ENCODE peak calls at places on chromosomes 16 and 17, in four cellular contexts. G is GM12878, Z is K562, C is HepG2. L is an unnamed sample.

GRCh38 chr17:56289321-56289720 is 136.0 kb downstream of the ANKFN1 start:
- DNase-seq in G (no peak), Z (no peak), C (no peak), L (no peak)

GRCh38 chr17:3474212-3474611 is 1.6 kb upstream of the ASPA start:
- DNase-seq in G (no peak), Z (no peak), C (peak), L (no peak)

GRCh38 chr16:17940584-17940983 is 396.0 kb downstream of the NPIPA8 start:
- DNase-seq in G (no peak), Z (no peak), C (no peak), L (no peak)

GRCh38 chr16:60989592-60989991 is 1046.6 kb downstream of the CDH8 start:
- DNase-seq in G (no peak), Z (no peak), C (no peak), L (no peak)

GRCh38 chr16:57032931-57033330 is 43.6 kb downstream of the NLRC5 start:
- DNase-seq in G (no peak), Z (no peak), C (no peak), L (no peak)

GRCh38 chr16:48611329-48612137 is 1.6 kb upstream of the N4BP1 start:
- DNase-seq in G (peak), Z (peak), C (peak), L (no peak)

GRCh38 chr17:44901323-44901965 is 2.2 kb upstream of the EFTUD2 start:
- DNase-seq in G (no peak), Z (no peak), C (no peak), L (no peak)

GRCh38 chr16:51407921-51408320 is 256.9 kb upstream of the SALL1 start:
- DNase-seq in G (no peak), Z (no peak), C (no peak), L (no peak)

GRCh38 chr16:4706871-4707270 is 13.5 kb downstream of the NUDT16L1 start:
- DNase-seq in G (no peak), Z (no peak), C (no peak), L (no peak)

GRCh38 chr17:13598353-13599167 is 3.2 kb downstream of the HS3ST3A1 start:
- DNase-seq in G (no peak), Z (no peak), C (no peak), L (no peak)

GRCh38 chr16:54568897-54569807 is 282.6 kb upstream of the IRX3 start:
- DNase-seq in G (no peak), Z (no peak), C (no peak), L (no peak)

GRCh38 chr16:4333308-4333638 is 17.4 kb downstream of the GLIS2 start:
- DNase-seq in G (no peak), Z (no peak), C (no peak), L (no peak)

GRCh38 chr17:197352-197751 is 15.9 kb upstream of the DOC2B start:
- DNase-seq in G (no peak), Z (no peak), C (no peak), L (no peak)

GRCh38 chr16:75836377-75837010 is 110.2 kb upstream of the CPHXL start:
- DNase-seq in G (no peak), Z (no peak), C (no peak), L (no peak)

GRCh38 chr17:3447625-3448024 is 14.0 kb upstream of the OR1E2 start:
- DNase-seq in G (no peak), Z (no peak), C (peak), L (peak)

GRCh38 chr17:41928693-41929251 is 1.6 kb upstream of the ODAD4 start:
- DNase-seq in G (no peak), Z (no peak), C (no peak), L (no peak)

GRCh38 chr16:15493416-15494181 is 59.2 kb downstream of the BMERB1 start:
- DNase-seq in G (no peak), Z (no peak), C (no peak), L (no peak)

GRCh38 chr16:79672524-79672923 is 72.0 kb upstream of the MAF start:
- DNase-seq in G (no peak), Z (no peak), C (no peak), L (no peak)

GRCh38 chr17:78950870-78951269 is 25.7 kb upstream of the TIMP2 start:
- DNase-seq in G (no peak), Z (no peak), C (no peak), L (no peak)

GRCh38 chr16:12540290-12540689 is 263.4 kb downstream of the CPPED1 start:
- DNase-seq in G (no peak), Z (no peak), C (no peak), L (no peak)

DNA sequence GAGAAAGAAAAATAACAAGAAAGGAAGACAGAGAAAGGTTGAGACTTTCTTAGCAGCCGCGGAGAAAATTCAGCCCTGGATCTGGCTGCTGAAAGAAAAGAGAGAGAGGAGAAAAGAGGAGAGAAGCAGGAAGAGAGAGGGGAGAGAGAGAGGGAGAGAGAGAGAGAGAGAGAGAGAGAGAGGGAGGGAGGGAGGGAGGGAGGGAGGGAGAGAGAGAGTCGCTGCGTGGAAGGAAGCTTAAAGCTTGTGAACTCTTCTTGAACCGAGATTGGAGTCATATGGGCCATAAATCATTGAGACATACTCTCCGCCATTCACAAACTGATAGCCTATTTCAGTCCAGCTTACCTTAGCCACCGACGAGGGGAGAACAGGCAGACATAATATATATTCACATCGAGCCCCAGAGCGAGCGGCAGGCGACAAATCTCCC is 10.3 kb upstream of the HOXB2 start:
- DNase-seq in G (no peak), Z (peak), C (no peak), L (peak)
- TF ChIP-seq FOXM1 in G (no peak), Z (no peak), C (no peak), L (no peak)

GRCh38 chr17:73650147-73650546 is 5.9 kb upstream of the SDK2 start:
- DNase-seq in G (no peak), Z (no peak), C (no peak), L (peak)
- TF ChIP-seq TARDBP in G (no peak), Z (no peak), C (no peak), L (no peak)

DNA sequence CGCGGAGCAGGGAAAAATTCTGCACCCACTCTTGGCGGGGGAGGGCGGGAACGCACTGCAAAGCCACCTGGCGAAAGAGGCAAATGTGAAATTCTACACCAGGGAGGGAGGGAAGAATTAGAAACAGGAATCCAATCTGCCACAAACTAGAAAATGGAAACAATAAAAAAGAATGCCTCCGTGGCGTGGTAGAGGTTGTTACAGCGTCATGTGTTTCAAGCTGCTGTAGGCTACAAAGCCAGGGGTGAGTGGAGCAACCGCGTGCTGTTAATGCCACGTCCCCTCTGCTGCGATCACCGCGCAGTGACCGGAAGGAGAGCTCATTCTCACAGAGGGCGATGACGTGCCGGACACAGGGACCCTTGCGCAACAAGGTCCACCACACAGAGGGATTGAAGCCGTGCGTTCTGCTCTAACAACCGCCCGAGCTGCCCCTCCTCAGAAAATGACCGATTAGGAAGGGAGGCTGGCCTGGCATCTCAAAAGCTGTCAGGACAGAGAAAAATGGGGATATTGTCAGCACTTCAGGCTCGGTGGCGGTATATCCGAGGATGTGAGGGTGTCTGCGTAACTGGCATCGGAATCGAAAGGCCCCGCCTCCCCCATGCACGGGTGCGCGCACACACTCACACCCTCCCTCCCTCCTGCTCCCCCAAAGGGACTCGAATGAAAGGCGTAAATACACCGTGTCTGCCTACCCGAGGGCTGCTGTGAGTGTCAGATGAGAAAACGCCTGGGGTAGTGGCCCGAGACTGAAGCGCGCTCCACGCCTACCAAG is 70.8 kb upstream of the TNRC6C start:
- DNase-seq in G (no peak), Z (peak), C (peak), L (peak)
- TF ChIP-seq FOXM1 in G (no peak), Z (no peak), C (no peak), L (no peak)

GRCh38 chr17:1636732-1637285 is 8.2 kb upstream of the SLC43A2 start:
- DNase-seq in G (no peak), Z (no peak), C (no peak), L (no peak)

GRCh38 chr17:1639549-1639948 is 6.0 kb downstream of the SCARF1 start:
- DNase-seq in G (no peak), Z (no peak), C (no peak), L (no peak)

GRCh38 chr17:1638171-1638583 is 7.4 kb downstream of the SCARF1 start:
- DNase-seq in G (no peak), Z (no peak), C (no peak), L (no peak)

GRCh38 chr17:1640329-1641064 is 5.0 kb downstream of the SCARF1 start:
- DNase-seq in G (no peak), Z (no peak), C (no peak), L (no peak)

DNA sequence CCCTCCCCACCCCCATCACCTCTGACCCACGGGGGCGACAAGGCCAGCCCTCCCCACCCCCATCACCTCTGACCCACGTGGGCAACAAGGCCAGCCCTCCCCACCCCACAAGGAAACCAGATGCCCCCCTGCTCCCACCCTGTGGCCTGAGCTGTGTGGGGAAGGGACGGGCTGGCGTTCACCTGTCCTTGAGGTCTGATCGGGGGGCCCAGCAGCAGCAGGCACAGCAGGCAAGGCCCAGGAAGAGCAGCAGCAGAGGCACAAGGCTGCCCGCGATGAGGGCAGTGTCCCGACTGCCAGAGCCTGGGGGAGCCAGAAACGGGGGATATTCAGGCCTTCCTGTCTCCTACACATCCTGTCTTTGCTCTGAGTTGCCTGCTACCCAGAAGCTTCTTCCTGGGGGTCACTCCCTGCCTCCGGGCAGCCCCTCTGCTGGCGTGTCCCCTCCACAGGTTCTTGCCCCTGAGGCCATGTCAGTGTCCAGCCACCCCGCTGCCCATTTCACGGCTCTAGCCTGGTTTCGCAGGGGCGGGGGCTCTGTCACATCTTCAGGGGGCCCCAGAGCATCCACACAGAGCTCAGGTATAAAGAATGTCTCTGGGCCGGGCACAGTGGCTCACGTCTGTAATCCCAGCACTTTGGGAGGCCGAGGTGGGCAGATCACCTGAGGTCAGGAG is 6.8 kb downstream of the SCARF1 start:
- DNase-seq in G (no peak), Z (no peak), C (no peak), L (no peak)
- TF ChIP-seq TARDBP in G (no peak), Z (no peak), C (no peak), L (no peak)

GRCh38 chr17:69326302-69327059 is 452 bp downstream of the ABCA5 start:
- DNase-seq in G (no peak), Z (no peak), C (peak), L (no peak)
- TF ChIP-seq FOXM1 in G (no peak), Z (no peak), C (no peak), L (no peak)

GRCh38 chr16:1154291-1154886 is 1.5 kb downstream of the CACNA1H start:
- DNase-seq in G (no peak), Z (no peak), C (no peak), L (no peak)
- TF ChIP-seq TARDBP in G (no peak), Z (no peak), C (no peak), L (no peak)

GRCh38 chr16:87733190-87733589 is 32.6 kb downstream of the KLHDC4 start:
- DNase-seq in G (no peak), Z (no peak), C (no peak), L (no peak)
- TF ChIP-seq FOXM1 in G (no peak), Z (no peak), C (no peak), L (no peak)

GRCh38 chr16:84332975-84333684 is 35.2 kb upstream of the ATP2C2 start:
- DNase-seq in G (no peak), Z (no peak), C (no peak), L (no peak)
- TF ChIP-seq TARDBP in G (no peak), Z (no peak), C (no peak), L (no peak)

GRCh38 chr17:83182620-83183063 is 103.2 kb downstream of the METRNL start:
- DNase-seq in G (no peak), Z (no peak), C (no peak), L (no peak)
- TF ChIP-seq FOXM1 in G (no peak), Z (no peak), C (no peak), L (no peak)